ENCODE peak calls at places on chromosomes 16 and 17, in nine cellular contexts. N is germinal center; T is activated CD8-positive, alpha-beta T cell treated with anti-CD3 and anti-CD28 coated beads, Interleukin-2, amount 10 ng/mL, durations not matched to agents 7 days and 5 days; Y is amniotic stem cell; C is endothelial cell; F is pancreas; W is dorsolateral prefrontal cortex; Q is CD8-positive, alpha-beta memory T cell; X is C1 segment of cervical spinal cord. U is an unnamed sample.

GRCh38 chr16:57638381-57638780 is 10.0 kb downstream of the ADGRG1 start:
- DNase-seq in N (no peak), T (no peak), Y (no peak), C (no peak), F (no peak), W (no peak), Q (no peak), X (no peak), U (no peak)

GRCh38 chr16:57743458-57743857 is 7.9 kb downstream of the KATNB1 start:
- DNase-seq in N (no peak), T (no peak), Y (no peak), C (no peak), F (peak), W (no peak), Q (no peak), X (no peak), U (no peak)

GRCh38 chr17:50482110-50482509 is 3.5 kb downstream of the RSAD1 start:
- DNase-seq in N (no peak), T (no peak), Y (no peak), C (no peak), F (no peak), W (no peak), Q (no peak), X (no peak), U (no peak)

GRCh38 chr16:736936-737481 is 3.8 kb downstream of the CIAO3 start:
- DNase-seq in N (no peak), T (no peak), Y (no peak), C (no peak), F (no peak), W (no peak), Q (no peak), X (no peak), U (no peak)

GRCh38 chr16:75329933-75330332 is 78.5 kb upstream of the BCAR1 start:
- DNase-seq in N (no peak), T (no peak), Y (no peak), C (no peak), F (no peak), W (no peak), Q (no peak), X (no peak), U (no peak)

GRCh38 chr16:57988929-57989328 is 11.5 kb downstream of the ZNF319 start:
- DNase-seq in N (no peak), T (no peak), Y (no peak), C (no peak), F (no peak), W (no peak), Q (peak), X (peak), U (no peak)

GRCh38 chr16:7313170-7313569 is 19.5 kb upstream of the RBFOX1 start:
- DNase-seq in N (no peak), T (no peak), Y (no peak), C (peak), F (no peak), W (no peak), Q (no peak), X (no peak), U (no peak)

GRCh38 chr17:40538019-40538935 is 27.0 kb downstream of the CCR7 start:
- DNase-seq in N (no peak), T (no peak), Y (no peak), C (no peak), F (peak), W (no peak), Q (peak), X (peak), U (peak)

GRCh38 chr16:50684823-50685455 is 3.8 kb upstream of the SNX20 start:
- DNase-seq in N (no peak), T (no peak), Y (no peak), C (no peak), F (no peak), W (no peak), Q (no peak), X (no peak), U (no peak)

GRCh38 chr17:410674-411401 is 58.2 kb upstream of the RPH3AL start:
- DNase-seq in N (no peak), T (peak), Y (no peak), C (no peak), F (no peak), W (peak), Q (peak), X (no peak), U (no peak)

GRCh38 chr17:80063815-80064585 is 27.6 kb downstream of the CCDC40 start:
- DNase-seq in N (no peak), T (no peak), Y (no peak), C (no peak), F (peak), W (peak), Q (no peak), X (peak), U (peak)

GRCh38 chr17:75032896-75033294 is 13.9 kb downstream of the ATP5PD start:
- DNase-seq in N (no peak), T (no peak), Y (no peak), C (no peak), F (no peak), W (no peak), Q (peak), X (no peak), U (no peak)

GRCh38 chr16:89624775-89625761 is 11.6 kb downstream of the DPEP1 start:
- DNase-seq in N (no peak), T (no peak), Y (no peak), C (no peak), F (no peak), W (no peak), Q (no peak), X (no peak), U (no peak)

GRCh38 chr16:79723583-79724168 is 123.1 kb upstream of the MAF start:
- DNase-seq in N (no peak), T (no peak), Y (no peak), C (no peak), F (peak), W (no peak), Q (no peak), X (no peak), U (no peak)

GRCh38 chr16:51641191-51641765 is 490.2 kb upstream of the SALL1 start:
- DNase-seq in N (no peak), T (no peak), Y (no peak), C (no peak), F (no peak), W (no peak), Q (no peak), X (no peak), U (no peak)

GRCh38 chr17:76138234-76138895 is 2.7 kb downstream of the FOXJ1 start:
- DNase-seq in N (no peak), T (no peak), Y (no peak), C (no peak), F (peak), W (peak), Q (peak), X (peak), U (no peak)

GRCh38 chr17:83078378-83079339 is 750 bp upstream of the METRNL start:
- DNase-seq in N (no peak), T (peak), Y (no peak), C (peak), F (no peak), W (no peak), Q (no peak), X (no peak), U (no peak)

GRCh38 chr16:61344791-61345190 is 691.4 kb downstream of the CDH8 start:
- DNase-seq in N (no peak), T (no peak), Y (no peak), C (no peak), F (no peak), W (no peak), Q (no peak), X (no peak), U (no peak)

GRCh38 chr16:70800306-70800705 is 652 bp downstream of the VAC14 start:
- DNase-seq in N (no peak), T (peak), Y (no peak), C (no peak), F (no peak), W (no peak), Q (no peak), X (no peak), U (no peak)

GRCh38 chr17:1275962-1276736 is 3.3 kb upstream of the TRARG1 start:
- DNase-seq in N (peak), T (peak), Y (peak), C (peak), F (peak), W (peak), Q (peak), X (peak), U (peak)

GRCh38 chr17:72666519-72666874 is 426.0 kb downstream of the SLC39A11 start:
- DNase-seq in N (no peak), T (no peak), Y (no peak), C (no peak), F (no peak), W (no peak), Q (no peak), X (no peak), U (no peak)

GRCh38 chr17:1834378-1835149 is 4.8 kb downstream of the RPA1 start:
- DNase-seq in N (peak), T (peak), Y (no peak), C (no peak), F (no peak), W (no peak), Q (no peak), X (no peak), U (no peak)

GRCh38 chr17:2692781-2693135 is 18.8 kb downstream of the CLUH start:
- DNase-seq in N (no peak), T (no peak), Y (no peak), C (no peak), F (no peak), W (no peak), Q (peak), X (no peak), U (no peak)

GRCh38 chr17:65515959-65516948 is 45.2 kb downstream of the AXIN2 start:
- DNase-seq in N (no peak), T (no peak), Y (no peak), C (no peak), F (no peak), W (no peak), Q (no peak), X (no peak), U (no peak)

GRCh38 chr16:61814716-61815347 is 221.4 kb downstream of the CDH8 start:
- DNase-seq in N (no peak), T (no peak), Y (no peak), C (no peak), F (no peak), W (no peak), Q (no peak), X (no peak), U (no peak)

GRCh38 chr17:73335591-73336503 is 24.0 kb upstream of the CDC42EP4 start:
- DNase-seq in N (no peak), T (no peak), Y (no peak), C (no peak), F (no peak), W (no peak), Q (no peak), X (no peak), U (no peak)

GRCh38 chr17:6279659-6280058 is 155.3 kb downstream of the AIPL1 start:
- DNase-seq in N (no peak), T (no peak), Y (no peak), C (peak), F (no peak), W (no peak), Q (no peak), X (no peak), U (no peak)

GRCh38 chr17:50363217-50364060 is 9.5 kb downstream of the MRPL27 start:
- DNase-seq in N (no peak), T (no peak), Y (no peak), C (peak), F (no peak), W (peak), Q (no peak), X (peak), U (no peak)

GRCh38 chr16:24689128-24689527 is 40.3 kb upstream of the TNRC6A start:
- DNase-seq in N (no peak), T (no peak), Y (peak), C (peak), F (no peak), W (peak), Q (no peak), X (no peak), U (no peak)

GRCh38 chr17:80649200-80649644 is 104.6 kb downstream of the RPTOR start:
- DNase-seq in N (no peak), T (no peak), Y (no peak), C (no peak), F (no peak), W (no peak), Q (no peak), X (no peak), U (no peak)

U was measured in upper lobe of right lung.